ENCODE peak calls at places on chromosomes 6 and 20, in four cellular contexts. P is H1, E is HepG2, X is K562. Z is an unnamed sample.

GRCh38 chr6:127784468-127784867 is 116.4 kb downstream of the THEMIS start:
- DNase-seq in P (no peak), E (no peak), X (no peak), Z (no peak)

GRCh38 chr6:43444036-43444435 is 11.3 kb downstream of the DLK2 start:
- DNase-seq in P (no peak), E (no peak), X (no peak), Z (no peak)

GRCh38 chr6:139007428-139007827 is 19.4 kb upstream of the REPS1 start:
- DNase-seq in P (no peak), E (no peak), X (no peak), Z (no peak)

GRCh38 chr6:155126727-155127439 is 131.8 kb downstream of the TIAM2 start:
- DNase-seq in P (no peak), E (peak; percentile 93), X (peak; percentile 35), Z (no peak)

GRCh38 chr6:88538130-88538706 is 372.1 kb upstream of the CNR1 start:
- DNase-seq in P (peak; percentile 81), E (no peak), X (peak; percentile 12), Z (no peak)

GRCh38 chr20:1491891-1492642 is 847 bp upstream of the SIRPB2 start:
- DNase-seq in P (no peak), E (no peak), X (no peak), Z (no peak)

GRCh38 chr6:34912715-34913464 is 23.8 kb downstream of the ANKS1A start:
- DNase-seq in P (no peak), E (no peak), X (no peak), Z (no peak)

GRCh38 chr6:20946037-20946436 is 411.8 kb downstream of the CDKAL1 start:
- DNase-seq in P (no peak), E (peak; percentile 35), X (no peak), Z (peak; percentile 15)

GRCh38 chr20:32637311-32637710 is 36.4 kb downstream of the C20orf203 start:
- DNase-seq in P (no peak), E (no peak), X (no peak), Z (no peak)

GRCh38 chr6:75145211-75145610 is 60.6 kb downstream of the COL12A1 start:
- DNase-seq in P (no peak), E (no peak), X (no peak), Z (no peak)

GRCh38 chr6:30884521-30885480 is 482 bp downstream of the DDR1 start:
- DNase-seq in P (peak; percentile 65), E (no peak), X (peak; percentile 78), Z (peak; percentile 69)

GRCh38 chr20:1469925-1470571 is 3.4 kb upstream of the NSFL1C start:
- DNase-seq in P (peak; percentile 84), E (peak; percentile 99), X (peak; percentile 86), Z (no peak)

GRCh38 chr6:28393912-28394662 is 5.5 kb downstream of the ZSCAN12 start:
- DNase-seq in P (no peak), E (peak; percentile 42), X (peak; percentile 39), Z (no peak)

GRCh38 chr6:162068340-162068739 is 659.2 kb downstream of the PRKN start:
- DNase-seq in P (no peak), E (no peak), X (no peak), Z (no peak)

GRCh38 chr6:129498950-129499870 is 210.8 kb downstream of the ARHGAP18 start:
- DNase-seq in P (no peak), E (peak; percentile 58), X (peak; percentile 72), Z (no peak)

GRCh38 chr6:107320126-107320525 is 139.2 kb downstream of the PDSS2 start:
- DNase-seq in P (no peak), E (no peak), X (no peak), Z (no peak)

GRCh38 chr20:573414-574296 is 30.1 kb upstream of the CSNK2A1 start:
- DNase-seq in P (no peak), E (no peak), X (no peak), Z (no peak)

GRCh38 chr6:166542580-166542912 is 43.9 kb downstream of the RAMACL start:
- DNase-seq in P (no peak), E (no peak), X (no peak), Z (no peak)

GRCh38 chr6:50899306-50899840 is 80.7 kb downstream of the TFAP2B start:
- DNase-seq in P (no peak), E (no peak), X (no peak), Z (no peak)

GRCh38 chr6:154106251-154106650 is 67.2 kb downstream of the OPRM1 start:
- DNase-seq in P (no peak), E (no peak), X (no peak), Z (no peak)

GRCh38 chr6:154112181-154112809 is 73.3 kb downstream of the OPRM1 start:
- DNase-seq in P (no peak), E (no peak), X (no peak), Z (no peak)

GRCh38 chr6:154113392-154113791 is 74.4 kb downstream of the OPRM1 start:
- DNase-seq in P (no peak), E (no peak), X (no peak), Z (no peak)

DNA sequence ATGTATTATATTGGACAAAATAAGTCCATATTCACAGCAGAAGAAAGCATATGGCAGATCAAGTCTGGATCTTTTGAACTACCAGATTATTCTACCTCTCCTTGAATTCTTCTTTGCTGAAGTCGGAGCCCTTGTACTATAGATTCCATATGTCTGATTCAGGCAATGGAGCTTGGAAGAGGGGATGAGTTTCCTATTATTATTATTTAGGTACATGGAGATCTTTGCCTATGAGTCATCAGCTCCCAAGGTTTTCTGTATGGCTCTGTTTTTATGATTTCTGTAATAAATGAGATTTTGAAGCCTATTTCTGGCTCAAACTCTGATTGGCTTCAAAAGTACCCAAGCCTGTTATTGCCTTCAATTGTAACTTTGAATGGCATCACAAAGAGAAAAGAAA is 72.0 kb downstream of the OPRM1 start:
- DNase-seq in P (no peak), E (no peak), X (no peak), Z (no peak)
- TF ChIP-seq TAF1 in P (no peak), E (no peak), X (no peak), Z (no peak)

DNA sequence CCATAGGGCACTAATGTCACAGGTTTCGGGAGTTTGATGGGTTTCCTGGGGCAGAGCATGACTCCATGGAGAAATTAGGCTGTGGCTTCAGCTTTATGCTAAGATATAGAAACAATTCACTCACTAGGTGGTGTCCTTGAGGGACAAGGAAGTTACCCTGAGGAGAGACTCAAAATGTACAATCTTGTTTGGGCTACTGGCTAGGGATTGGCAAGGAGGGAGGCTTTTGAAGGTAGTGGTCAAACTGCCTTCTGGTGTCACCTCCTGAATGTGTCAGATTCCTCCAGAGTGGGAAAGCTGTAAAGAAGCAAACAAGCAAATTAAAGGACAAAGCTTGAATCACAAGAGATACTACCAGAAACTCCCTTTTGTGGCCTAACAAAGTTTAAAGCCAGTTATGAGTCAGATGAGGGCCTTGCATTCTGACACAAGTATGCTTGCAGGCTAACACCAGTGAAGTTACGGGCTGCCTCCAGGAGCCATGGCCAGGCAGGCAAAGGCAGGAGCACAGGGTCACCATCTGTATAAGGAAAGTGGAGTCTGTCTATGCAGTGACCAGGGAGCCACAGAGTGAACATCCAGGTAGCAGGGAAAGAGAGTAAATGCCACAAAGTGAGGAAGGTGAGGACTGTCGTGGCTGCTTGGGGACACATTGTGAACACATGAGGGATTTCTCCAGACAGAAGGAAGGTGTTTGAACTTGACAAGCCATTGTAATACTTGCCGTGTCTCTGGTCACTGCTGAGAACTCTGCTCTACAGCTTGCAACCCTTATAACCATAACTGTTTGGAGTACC is 107.7 kb upstream of the DTNBP1 start:
- DNase-seq in P (no peak), E (no peak), X (peak; percentile 45), Z (peak; percentile 16)
- TF ChIP-seq POLR2A in P (no peak), E (no peak), X (no peak), Z (no peak)

DNA sequence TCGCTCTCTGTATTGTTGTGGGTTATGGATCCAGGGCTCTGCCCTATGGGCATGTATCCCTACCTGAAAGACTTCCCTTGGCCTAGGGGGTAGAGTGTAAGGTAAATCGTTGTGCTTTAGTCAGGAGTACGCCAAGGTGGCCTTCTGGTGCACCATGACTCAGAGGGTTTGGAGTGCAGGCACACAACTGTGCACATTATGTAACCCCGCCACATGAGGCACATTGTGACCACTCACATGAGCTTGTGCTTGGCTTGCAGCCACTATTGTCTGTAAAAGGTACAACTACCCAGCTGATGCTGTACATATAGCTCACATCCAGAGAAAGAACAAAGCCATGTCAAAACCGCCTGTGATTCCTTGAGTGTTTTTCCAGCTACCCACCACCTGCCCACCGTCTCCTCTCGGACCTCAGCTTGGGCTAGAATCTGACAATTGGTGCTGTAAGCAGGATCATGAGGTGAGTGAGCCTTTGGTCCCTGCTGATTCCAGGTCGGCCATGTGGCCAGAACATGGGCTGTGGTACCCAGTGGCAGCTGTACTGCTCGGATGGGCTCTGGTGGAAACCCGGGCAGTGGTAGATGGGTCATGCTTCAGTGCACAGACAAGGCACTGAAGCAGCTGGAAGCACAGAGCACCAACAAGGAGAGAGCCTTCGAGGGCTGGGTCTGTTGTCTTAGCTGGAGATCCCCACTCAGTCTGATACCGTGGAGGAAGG is 33.8 kb downstream of the HDDC2 start:
- DNase-seq in P (no peak), E (no peak), X (no peak), Z (no peak)
- TF ChIP-seq TAF1 in P (no peak), E (no peak), X (no peak), Z (no peak)

GRCh38 chr20:5528719-5529256 is 212.0 kb upstream of the PROKR2 start:
- DNase-seq in P (peak; percentile 68), E (peak; percentile 93), X (peak; percentile 87), Z (peak; percentile 32)
- TF ChIP-seq POLR2A in P (no peak), E (no peak), X (no peak), Z (no peak)

DNA sequence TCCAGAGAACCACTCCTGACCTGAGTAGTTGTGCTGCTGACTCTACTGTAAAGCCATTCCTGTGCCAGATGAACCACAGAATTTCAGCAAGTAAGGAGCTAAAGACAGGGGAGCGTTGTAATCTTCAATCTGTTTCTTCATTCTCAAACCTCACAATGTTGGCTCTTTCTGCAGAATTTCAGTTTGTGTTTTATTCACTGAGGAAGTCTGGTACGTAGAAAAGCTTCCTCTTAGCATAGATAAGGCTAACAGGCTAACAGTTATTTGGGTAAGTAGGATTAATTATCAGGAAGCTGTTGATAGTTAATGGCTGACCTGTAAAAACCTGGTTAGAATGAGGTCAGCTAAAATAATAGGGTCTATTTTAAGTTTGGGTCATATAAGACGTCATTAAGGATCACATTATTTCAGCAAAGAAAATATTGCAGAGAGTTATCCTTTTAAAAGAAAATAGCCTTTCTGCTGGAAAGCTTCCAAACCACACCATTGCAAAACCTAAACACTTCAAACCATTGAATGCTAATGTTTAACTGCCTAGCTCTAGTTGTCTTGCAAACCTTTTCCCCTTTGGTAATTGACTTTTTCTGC is 14.1 kb upstream of the TENT5A start:
- DNase-seq in P (no peak), E (peak; percentile 78), X (no peak), Z (no peak)
- TF ChIP-seq TAF1 in P (no peak), E (no peak), X (no peak), Z (no peak)

GRCh38 chr6:53321701-53322100 is 27.0 kb downstream of the ELOVL5 start:
- DNase-seq in P (no peak), E (peak; percentile 80), X (no peak), Z (no peak)
- TF ChIP-seq POLR2A in P (no peak), E (no peak), X (no peak), Z (no peak)